ENCODE peak calls at places on chromosomes 16 and 17, in four cellular contexts. Z is stomach, Y is breast epithelium, I is sigmoid colon. K is an unnamed sample.

GRCh38 chr17:5033352-5034015 is 1.7 kb downstream of the SLC52A1 start:
- DNase-seq in Z (no peak), Y (no peak), I (no peak), K (no peak)

GRCh38 chr17:17511293-17511741 is 15.1 kb upstream of the RASD1 start:
- DNase-seq in Z (no peak), Y (no peak), I (no peak), K (no peak)

GRCh38 chr16:2148714-2149629 is 547 bp downstream of the RAB26 start:
- DNase-seq in Z (peak), Y (no peak), I (no peak), K (no peak)

GRCh38 chr17:74713199-74713755 is 554 bp upstream of the CD300LF start:
- DNase-seq in Z (no peak), Y (no peak), I (no peak), K (no peak)

GRCh38 chr17:50346313-50347086 is 574 bp downstream of the XYLT2 start:
- DNase-seq in Z (peak), Y (no peak), I (peak), K (peak)

GRCh38 chr16:86789621-86790051 is 211.3 kb downstream of the FOXL1 start:
- DNase-seq in Z (no peak), Y (no peak), I (peak), K (no peak)

GRCh38 chr17:58531122-58531521 is 16.7 kb upstream of the MTMR4 start:
- DNase-seq in Z (no peak), Y (no peak), I (no peak), K (no peak)

GRCh38 chr16:84312783-84313382 is 18.2 kb downstream of the WFDC1 start:
- DNase-seq in Z (no peak), Y (no peak), I (peak), K (no peak)

GRCh38 chr17:74742153-74742515 is 5.1 kb downstream of the RAB37 start:
- DNase-seq in Z (no peak), Y (no peak), I (no peak), K (peak)

GRCh38 chr16:87226926-87227650 is 90.1 kb downstream of the C16orf95 start:
- DNase-seq in Z (no peak), Y (no peak), I (no peak), K (peak)

GRCh38 chr17:37607637-37608368 is 1.4 kb downstream of the SYNRG start:
- DNase-seq in Z (no peak), Y (no peak), I (no peak), K (no peak)

GRCh38 chr16:68417711-68418301 is 30.5 kb downstream of the SMPD3 start:
- DNase-seq in Z (peak), Y (peak), I (no peak), K (peak)

GRCh38 chr17:39926135-39926587 is 1.2 kb downstream of the ORMDL3 start:
- DNase-seq in Z (no peak), Y (no peak), I (no peak), K (no peak)

GRCh38 chr16:53434436-53435065 is at the start of gene RBL2:
- DNase-seq in Z (peak), Y (peak), I (peak), K (peak)

GRCh38 chr16:23679274-23679985 is 741 bp downstream of the PLK1 start:
- DNase-seq in Z (no peak), Y (no peak), I (no peak), K (peak)

GRCh38 chr17:57612202-57613071 is 132.7 kb downstream of the CCDC182 start:
- DNase-seq in Z (no peak), Y (peak), I (no peak), K (no peak)

DNA sequence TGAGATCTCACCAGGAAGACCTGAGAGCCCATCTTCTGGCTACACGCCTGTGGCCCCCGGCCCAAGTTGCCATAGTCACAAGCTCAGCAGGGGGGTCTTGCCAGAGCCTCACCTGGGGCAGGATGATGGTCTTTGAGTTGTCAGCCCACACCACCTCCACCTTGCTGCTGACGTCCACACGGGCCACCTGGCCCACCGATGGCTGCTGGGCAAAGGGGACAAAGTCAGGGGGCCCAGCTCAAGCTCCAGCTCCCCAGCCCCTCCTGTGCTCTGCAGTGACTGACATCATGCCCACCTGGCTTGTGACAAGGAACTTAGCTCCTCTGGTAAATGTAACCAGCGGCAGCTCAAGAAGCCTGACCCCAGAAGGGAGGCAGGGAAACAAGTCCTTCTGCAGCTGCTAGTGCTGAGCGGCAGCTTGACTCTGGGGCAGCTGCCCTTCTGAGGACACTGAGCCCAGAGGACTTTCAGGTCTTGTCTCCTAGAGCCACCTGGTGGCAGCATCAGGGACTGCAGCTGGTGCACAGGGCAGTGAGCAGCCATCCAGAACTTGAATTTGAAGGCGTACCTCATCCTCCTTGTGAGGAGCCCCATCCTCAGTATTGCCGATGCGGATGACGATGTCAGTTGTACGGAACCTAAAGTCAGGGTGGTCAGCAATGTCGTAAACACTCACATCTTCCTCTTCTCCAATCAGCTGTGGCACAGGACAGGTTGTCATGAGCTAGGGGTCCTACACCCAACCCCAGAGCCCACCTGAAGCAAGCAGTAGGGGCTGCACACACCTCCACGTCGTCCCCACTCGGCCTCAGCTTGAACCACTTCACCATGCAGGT is 13.5 kb downstream of the SPHK1 start:
- DNase-seq in Z (peak), Y (peak), I (peak), K (peak)
- TF ChIP-seq POLR2AphosphoS5 in Z (peak), Y (no peak), I (no peak), K (no peak)

DNA sequence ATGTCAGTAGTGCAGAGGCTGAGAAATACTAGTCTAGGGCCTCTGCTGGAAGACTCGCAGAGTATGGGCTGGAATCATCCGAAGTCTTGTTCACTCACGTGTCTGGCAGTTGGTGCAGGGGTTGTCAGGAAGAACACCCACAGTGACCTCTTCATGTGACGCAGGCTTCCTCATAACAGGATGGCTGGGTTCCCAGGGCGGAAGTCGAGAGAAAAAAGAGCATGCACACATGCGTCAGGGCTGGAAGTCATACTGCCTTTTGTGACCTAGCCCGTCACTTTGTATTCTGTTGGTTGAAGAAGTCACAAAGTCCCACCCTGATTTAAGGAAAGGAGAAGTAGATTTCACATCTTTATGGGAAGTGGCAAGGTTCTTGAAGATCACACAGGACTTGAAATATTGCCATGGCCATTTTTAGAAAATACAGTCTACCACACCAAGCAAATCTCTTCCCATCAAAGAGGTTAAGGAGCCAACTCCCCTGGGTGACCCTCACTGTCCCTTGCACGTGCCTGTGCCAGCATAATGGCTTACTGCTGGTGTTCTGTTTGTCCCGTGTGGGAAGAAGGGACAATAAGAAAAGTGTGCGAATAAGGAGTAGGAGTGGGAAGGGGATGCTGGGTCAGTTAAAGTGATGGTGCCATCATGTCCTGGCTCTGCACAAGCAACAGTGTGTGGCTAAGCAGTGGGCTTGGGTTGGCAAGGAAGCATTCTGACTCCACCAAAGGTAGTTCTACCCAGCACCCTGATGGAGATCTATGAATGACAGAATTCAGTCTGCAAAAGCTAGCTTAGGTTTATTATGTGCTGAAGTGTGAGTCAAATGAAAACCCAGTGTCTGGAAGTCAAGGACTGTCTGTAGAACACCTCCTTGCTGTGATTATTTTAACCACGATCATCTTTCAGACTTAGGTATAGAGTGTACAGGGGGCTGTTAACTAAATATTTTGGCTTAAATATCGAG is 28.1 kb downstream of the HEATR3 start:
- DNase-seq in Z (peak), Y (no peak), I (peak), K (peak)
- TF ChIP-seq POLR2AphosphoS5 in Z (no peak), Y (peak), I (no peak), K (no peak)

DNA sequence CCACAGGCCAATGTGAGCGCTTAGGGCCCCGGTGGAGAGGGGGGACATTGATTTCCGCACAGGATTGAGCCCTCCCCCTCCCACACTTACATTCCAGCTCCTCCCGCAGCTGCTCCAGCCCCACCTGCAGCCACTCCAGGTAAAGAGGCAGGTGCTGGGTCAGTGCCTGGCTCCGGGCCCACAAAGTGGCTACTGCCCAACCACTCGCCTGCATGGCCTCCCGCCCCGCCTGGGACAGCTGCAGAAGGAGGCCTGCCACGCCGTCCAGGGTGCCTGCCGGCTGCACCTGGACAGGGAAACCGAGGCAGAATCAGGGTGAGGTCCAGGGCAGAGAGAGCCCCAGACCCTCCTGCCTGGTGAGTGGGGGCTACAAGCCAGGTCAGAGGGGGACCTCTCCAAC is 46.3 kb downstream of the RMI2 start:
- DNase-seq in Z (peak), Y (no peak), I (peak), K (no peak)
- TF ChIP-seq POLR2AphosphoS5 in Z (no peak), Y (no peak), I (no peak), K (no peak)

DNA sequence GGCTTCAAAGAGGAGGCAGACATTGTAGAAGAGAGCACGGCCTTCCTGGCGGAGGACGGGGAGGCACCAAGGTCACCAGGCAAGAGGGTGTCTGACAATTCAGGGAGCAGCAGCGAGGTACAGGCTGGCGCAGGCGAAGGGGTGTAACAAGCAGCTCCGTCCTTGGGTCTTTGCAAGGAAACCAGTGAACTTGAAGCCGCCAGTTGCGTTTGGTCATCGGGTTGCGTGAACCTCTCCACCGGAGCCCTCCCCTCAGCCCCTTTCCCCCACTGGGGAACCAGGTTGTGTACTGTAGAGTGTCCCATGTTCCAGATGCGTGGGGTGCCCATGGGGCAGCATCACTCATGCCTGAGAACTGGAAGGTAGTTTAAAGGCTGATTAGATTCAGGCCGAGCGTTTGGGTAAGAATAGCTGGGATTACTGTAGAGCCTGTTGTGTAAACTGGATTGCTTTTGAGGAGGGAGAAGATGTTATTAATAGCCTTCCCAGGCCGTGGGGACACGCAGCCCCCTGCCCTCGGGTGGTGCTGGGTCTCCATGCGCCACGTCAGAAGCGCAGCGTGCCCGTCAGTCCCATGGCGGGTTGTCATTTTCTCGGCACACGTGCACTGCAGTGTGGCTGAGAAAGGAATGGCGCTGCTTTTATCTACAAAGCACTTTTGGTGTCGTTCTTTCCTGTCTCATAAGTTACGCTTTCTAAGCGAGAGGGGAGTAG is 2.5 kb downstream of the MRPL12 start:
- DNase-seq in Z (no peak), Y (no peak), I (no peak), K (no peak)
- TF ChIP-seq POLR2AphosphoS5 in Z (no peak), Y (no peak), I (no peak), K (no peak)

DNA sequence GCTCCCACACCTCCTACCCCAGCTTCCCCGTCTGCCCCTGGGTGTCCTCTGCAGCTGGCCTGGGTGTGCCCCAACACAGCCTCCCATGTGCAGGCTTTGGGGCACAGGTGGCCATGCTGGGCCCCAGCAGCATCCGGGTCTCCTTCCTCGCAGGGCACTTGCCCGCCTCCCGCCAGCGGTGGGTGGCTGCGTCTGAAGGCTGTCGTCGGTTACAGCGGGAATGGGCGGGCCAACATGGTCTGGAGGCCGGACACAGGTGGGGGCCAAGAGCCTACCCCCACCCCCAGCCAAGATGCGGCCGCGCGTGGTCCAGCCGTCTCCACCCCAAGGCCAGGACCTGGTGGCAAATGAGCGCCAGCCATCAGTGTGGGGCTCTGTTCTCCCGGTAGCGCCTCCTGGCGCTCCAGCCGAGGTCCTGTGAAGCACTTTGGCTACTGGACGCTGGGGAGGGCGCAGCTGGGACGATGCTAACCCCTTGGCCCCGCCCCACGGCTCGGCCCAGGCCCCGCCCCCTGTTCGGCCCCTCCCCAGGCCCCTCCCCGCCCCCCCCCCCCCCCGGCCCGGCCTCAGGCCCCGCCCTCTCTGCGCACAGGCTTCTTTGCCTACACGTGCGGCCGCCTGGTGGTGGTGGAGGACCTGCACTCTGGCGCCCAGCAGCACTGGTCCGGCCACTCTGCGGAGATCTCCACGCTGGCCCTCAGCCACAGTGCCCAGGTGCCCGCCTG is 7.3 kb upstream of the RHOT2 start:
- DNase-seq in Z (peak), Y (peak), I (peak), K (peak)
- TF ChIP-seq POLR2AphosphoS5 in Z (peak), Y (peak), I (peak), K (peak)

GRCh38 chr16:17403156-17403809 is 67.5 kb downstream of the XYLT1 start:
- DNase-seq in Z (no peak), Y (no peak), I (no peak), K (no peak)

GRCh38 chr16:17408296-17408695 is 62.5 kb downstream of the XYLT1 start:
- DNase-seq in Z (no peak), Y (no peak), I (no peak), K (no peak)

GRCh38 chr16:17407321-17407720 is 63.4 kb downstream of the XYLT1 start:
- DNase-seq in Z (no peak), Y (no peak), I (no peak), K (no peak)

GRCh38 chr16:17403859-17404545 is 66.8 kb downstream of the XYLT1 start:
- DNase-seq in Z (no peak), Y (no peak), I (no peak), K (no peak)

DNA sequence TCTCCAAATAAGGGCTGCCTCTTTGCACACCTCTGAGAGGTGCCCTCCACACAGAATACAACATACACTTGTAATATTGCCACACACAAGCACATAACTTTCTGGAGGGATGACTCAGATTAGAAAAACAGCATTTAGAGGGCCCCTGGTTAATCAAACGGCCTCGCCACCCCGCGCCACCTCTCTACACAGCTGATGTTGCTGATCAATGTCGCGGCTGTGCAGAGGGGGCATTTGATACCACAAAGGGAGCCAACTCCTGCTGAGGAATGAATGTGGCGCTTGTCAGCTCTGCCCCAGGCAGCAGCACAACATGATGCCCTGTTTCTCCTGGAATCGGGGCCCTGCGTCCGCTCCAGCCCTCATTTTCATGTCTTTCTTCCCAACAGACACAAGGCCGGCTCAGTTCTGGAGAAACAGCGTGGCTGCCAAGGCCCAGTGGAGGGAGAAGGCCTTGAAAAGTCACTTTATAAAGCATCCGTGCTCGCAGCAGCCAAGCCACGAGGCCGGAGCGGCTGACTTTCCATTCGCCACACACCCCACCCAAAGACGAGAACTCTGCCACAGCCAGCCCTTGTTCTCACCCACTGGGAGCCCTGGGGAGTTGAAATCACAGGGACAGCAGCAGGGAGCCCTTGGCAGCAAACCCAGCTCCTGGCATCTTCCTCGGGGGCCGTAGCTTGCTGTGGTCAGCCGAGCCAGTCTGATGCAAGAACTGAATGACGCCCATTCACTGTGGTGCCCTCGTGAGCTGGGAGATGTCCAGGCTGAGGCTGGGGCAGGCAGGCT is 65.7 kb downstream of the XYLT1 start:
- DNase-seq in Z (no peak), Y (no peak), I (peak), K (no peak)
- TF ChIP-seq POLR2AphosphoS5 in Z (peak), Y (peak), I (peak), K (no peak)

DNA sequence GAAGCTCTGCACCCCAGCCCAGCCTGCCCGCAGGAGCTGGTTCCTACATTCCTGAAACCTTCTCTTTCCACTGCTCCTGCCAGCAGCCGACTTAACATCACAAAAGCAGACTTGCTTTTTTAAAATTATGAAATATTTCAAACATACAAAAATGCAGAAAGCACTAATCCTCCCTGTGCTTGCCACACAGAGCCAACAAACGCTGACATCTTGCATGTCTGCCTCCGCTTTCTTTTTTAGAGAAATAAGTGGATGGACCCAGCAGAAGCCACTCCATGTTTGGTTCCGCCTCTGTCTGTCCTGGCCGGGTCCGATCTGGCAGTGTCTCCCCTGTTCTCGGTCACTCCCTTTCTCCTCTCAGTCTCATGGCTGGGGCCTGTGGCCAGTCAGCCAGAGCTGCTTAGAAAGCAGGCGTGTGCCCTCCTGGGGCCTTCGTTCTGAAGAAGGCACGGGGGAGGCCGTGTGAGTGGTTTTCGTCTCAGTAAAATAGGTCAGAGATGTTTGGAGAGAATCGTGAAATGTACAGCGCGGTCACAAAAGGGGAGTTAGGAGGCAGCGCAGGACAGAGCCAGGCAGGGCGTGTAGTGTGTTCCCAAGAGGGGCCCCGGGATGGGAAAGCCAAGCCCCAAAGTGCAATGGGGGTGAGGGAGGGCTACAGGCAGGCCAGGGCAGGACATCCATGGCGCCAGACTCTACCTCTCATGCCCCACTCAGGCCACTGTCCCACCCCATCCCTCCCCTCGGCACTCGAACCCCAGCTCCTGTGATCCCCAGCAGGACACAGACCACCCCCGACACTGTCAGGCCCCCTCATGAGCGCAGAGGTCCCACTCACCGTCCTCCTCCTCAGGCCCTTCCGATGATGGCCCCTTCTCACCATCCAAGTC is 23.2 kb downstream of the MXRA7 start:
- DNase-seq in Z (no peak), Y (no peak), I (peak), K (no peak)
- TF ChIP-seq POLR2AphosphoS5 in Z (no peak), Y (no peak), I (peak), K (no peak)

K was measured in endothelial cell of umbilical vein.